ENCODE peak calls at places on chromosomes 12 and 14, in five cellular contexts. One of them, this sample, is unnamed.

GRCh38 chr12:27462851-27463250 is 16.3 kb downstream of the SMCO2 start:
- DNase-seq in A549: no peak
- DNase-seq in GM12878: no peak
- DNase-seq in K562: no peak
- DNase-seq in HepG2: no peak
- DNase-seq in this sample: no peak

GRCh38 chr12:117189725-117190209 is 503 bp downstream of the FBXO21 start:
- DNase-seq in A549: peak
- DNase-seq in GM12878: no peak
- DNase-seq in K562: peak
- DNase-seq in HepG2: peak
- DNase-seq in this sample: peak

GRCh38 chr12:31215521-31216232 is 110.3 kb downstream of the SINHCAF start:
- DNase-seq in A549: no peak
- DNase-seq in GM12878: no peak
- DNase-seq in K562: no peak
- DNase-seq in HepG2: no peak
- DNase-seq in this sample: no peak

GRCh38 chr14:79487632-79488031 is 723.7 kb downstream of the DIO2 start:
- DNase-seq in A549: no peak
- DNase-seq in GM12878: no peak
- DNase-seq in K562: no peak
- DNase-seq in HepG2: no peak
- DNase-seq in this sample: no peak

GRCh38 chr12:61355105-61355504 is 905.1 kb upstream of the USP15 start:
- DNase-seq in A549: no peak
- DNase-seq in GM12878: no peak
- DNase-seq in K562: no peak
- DNase-seq in HepG2: no peak
- DNase-seq in this sample: no peak

GRCh38 chr14:32657081-32657480 is 281.6 kb upstream of the NPAS3 start:
- DNase-seq in A549: peak
- DNase-seq in GM12878: peak
- DNase-seq in K562: no peak
- DNase-seq in HepG2: peak
- DNase-seq in this sample: no peak

GRCh38 chr14:56494167-56494566 is 85.4 kb upstream of the TMEM260 start:
- DNase-seq in A549: no peak
- DNase-seq in GM12878: no peak
- DNase-seq in K562: no peak
- DNase-seq in HepG2: no peak
- DNase-seq in this sample: no peak

GRCh38 chr14:89489796-89490506 is 72.9 kb upstream of the FOXN3 start:
- DNase-seq in A549: no peak
- DNase-seq in GM12878: no peak
- DNase-seq in K562: no peak
- DNase-seq in HepG2: no peak
- DNase-seq in this sample: no peak

GRCh38 chr14:52602131-52602530 is 49.5 kb downstream of the GPR137C start:
- DNase-seq in A549: no peak
- DNase-seq in GM12878: no peak
- DNase-seq in K562: no peak
- DNase-seq in HepG2: no peak
- DNase-seq in this sample: no peak

GRCh38 chr12:49979061-49979586 is 6.4 kb downstream of the AQP6 start:
- DNase-seq in A549: no peak
- DNase-seq in GM12878: no peak
- DNase-seq in K562: no peak
- DNase-seq in HepG2: no peak
- DNase-seq in this sample: no peak

GRCh38 chr12:79444089-79444488 is 246.7 kb downstream of the PAWR start:
- DNase-seq in A549: no peak
- DNase-seq in GM12878: no peak
- DNase-seq in K562: no peak
- DNase-seq in HepG2: no peak
- DNase-seq in this sample: no peak

GRCh38 chr12:107514887-107515445 is 170.6 kb upstream of the PWP1 start:
- DNase-seq in A549: peak
- DNase-seq in GM12878: no peak
- DNase-seq in K562: no peak
- DNase-seq in HepG2: peak
- DNase-seq in this sample: no peak

GRCh38 chr12:26233620-26234019 is 38.2 kb downstream of the SSPN start:
- DNase-seq in A549: no peak
- DNase-seq in GM12878: no peak
- DNase-seq in K562: no peak
- DNase-seq in HepG2: no peak
- DNase-seq in this sample: no peak

GRCh38 chr14:28772613-28773012 is 6.0 kb downstream of the FOXG1 start:
- DNase-seq in A549: no peak
- DNase-seq in GM12878: no peak
- DNase-seq in K562: no peak
- DNase-seq in HepG2: no peak
- DNase-seq in this sample: no peak

GRCh38 chr14:103728721-103729120 is 13.1 kb downstream of the ZFYVE21 start:
- DNase-seq in A549: no peak
- DNase-seq in GM12878: no peak
- DNase-seq in K562: no peak
- DNase-seq in HepG2: no peak
- DNase-seq in this sample: no peak

GRCh38 chr14:103730490-103731035 is 15.0 kb downstream of the ZFYVE21 start:
- DNase-seq in A549: no peak
- DNase-seq in GM12878: no peak
- DNase-seq in K562: peak
- DNase-seq in HepG2: no peak
- DNase-seq in this sample: no peak

GRCh38 chr14:103728141-103728540 is 12.5 kb downstream of the ZFYVE21 start:
- DNase-seq in A549: no peak
- DNase-seq in GM12878: no peak
- DNase-seq in K562: no peak
- DNase-seq in HepG2: no peak
- DNase-seq in this sample: no peak

GRCh38 chr14:103731481-103731880 is 15.9 kb downstream of the ZFYVE21 start:
- DNase-seq in A549: no peak
- DNase-seq in GM12878: no peak
- DNase-seq in K562: no peak
- DNase-seq in HepG2: no peak
- DNase-seq in this sample: no peak

DNA sequence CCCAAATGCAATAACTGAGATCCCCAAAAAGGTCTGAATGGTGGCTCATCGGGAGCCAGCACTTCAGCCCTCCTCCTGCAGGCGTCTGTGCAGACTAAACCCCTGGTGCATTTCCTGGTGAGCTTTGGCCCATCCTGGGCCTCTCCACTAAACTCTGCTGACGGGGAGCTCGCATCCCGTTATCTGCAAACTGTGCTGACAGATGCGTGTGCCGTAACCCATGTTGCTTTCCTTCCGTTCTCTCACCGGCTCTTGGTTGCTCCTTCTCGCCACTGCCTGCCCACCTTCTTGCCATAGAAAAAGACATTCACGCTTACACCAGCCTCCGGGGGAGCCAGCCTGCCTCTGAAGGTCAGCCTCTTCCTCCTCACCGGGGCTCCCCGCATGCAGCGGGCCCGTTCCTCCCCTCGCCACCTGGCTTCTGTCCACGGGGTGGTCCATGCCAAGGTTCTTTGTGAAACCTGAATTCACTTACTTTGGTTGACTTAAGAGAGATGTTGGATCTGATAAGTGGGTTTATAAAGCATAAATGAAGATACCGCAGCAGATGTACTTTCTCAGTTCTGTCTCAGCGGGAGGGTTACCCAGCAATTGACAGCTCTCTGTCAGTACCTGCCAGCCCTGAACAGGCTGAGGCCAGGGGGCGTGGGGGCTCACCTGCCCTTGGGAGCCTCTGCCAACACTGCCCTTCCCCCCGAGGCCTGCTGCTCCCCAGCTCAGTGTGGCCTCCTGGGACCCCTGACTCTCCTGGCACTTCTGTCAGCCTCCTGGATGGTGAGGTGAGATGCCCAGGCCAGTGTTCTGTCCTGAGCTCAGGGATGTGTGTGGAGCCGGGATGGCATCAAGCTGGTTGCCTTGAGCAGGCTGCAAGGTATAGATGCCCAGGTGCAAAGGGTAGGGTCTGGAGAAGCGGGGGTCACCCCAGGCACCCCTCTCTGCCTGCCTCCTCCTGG is 14.2 kb downstream of the ZFYVE21 start:
- DNase-seq in A549: no peak
- DNase-seq in GM12878: no peak
- DNase-seq in K562: no peak
- DNase-seq in HepG2: no peak
- DNase-seq in this sample: no peak
- TF ChIP-seq MAX in A549: no peak
- TF ChIP-seq MAX in GM12878: no peak
- TF ChIP-seq MAX in K562: no peak
- TF ChIP-seq MAX in HepG2: no peak
- TF ChIP-seq MAX in this sample: no peak

GRCh38 chr14:101636081-101636560 is 74.8 kb downstream of the DIO3 start:
- DNase-seq in A549: no peak
- DNase-seq in GM12878: peak
- DNase-seq in K562: no peak
- DNase-seq in HepG2: no peak
- DNase-seq in this sample: no peak
- TF ChIP-seq HDAC2 in A549: no peak
- TF ChIP-seq HDAC2 in GM12878: no peak
- TF ChIP-seq HDAC2 in K562: no peak
- TF ChIP-seq HDAC2 in HepG2: no peak
- TF ChIP-seq HDAC2 in this sample: no peak

DNA sequence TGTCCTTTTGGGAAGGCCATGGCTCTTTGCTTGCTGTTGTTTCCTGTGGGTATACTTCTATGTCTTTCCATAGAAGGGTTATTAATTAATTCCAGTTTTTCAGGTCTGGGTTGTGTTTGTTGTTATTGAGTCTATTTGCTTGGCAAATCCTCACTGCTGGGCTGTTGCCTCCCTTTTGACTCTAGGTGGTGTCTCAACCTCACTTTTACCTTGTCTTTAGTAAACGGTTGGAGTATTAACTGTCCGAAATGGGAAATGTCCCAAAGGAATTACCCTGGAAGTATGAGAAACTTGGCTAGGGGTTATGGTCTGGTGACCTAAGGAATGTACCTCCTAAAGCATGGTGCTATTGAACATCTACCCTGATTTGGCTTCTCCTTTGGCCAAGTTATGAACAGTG is 16.7 kb downstream of the PRH1 start:
- DNase-seq in A549: no peak
- DNase-seq in GM12878: no peak
- DNase-seq in K562: no peak
- DNase-seq in HepG2: peak
- DNase-seq in this sample: no peak
- TF ChIP-seq CTCF in A549: no peak
- TF ChIP-seq CTCF in GM12878: peak
- TF ChIP-seq CTCF in K562: no peak
- TF ChIP-seq CTCF in HepG2: peak
- TF ChIP-seq CTCF in this sample: peak

DNA sequence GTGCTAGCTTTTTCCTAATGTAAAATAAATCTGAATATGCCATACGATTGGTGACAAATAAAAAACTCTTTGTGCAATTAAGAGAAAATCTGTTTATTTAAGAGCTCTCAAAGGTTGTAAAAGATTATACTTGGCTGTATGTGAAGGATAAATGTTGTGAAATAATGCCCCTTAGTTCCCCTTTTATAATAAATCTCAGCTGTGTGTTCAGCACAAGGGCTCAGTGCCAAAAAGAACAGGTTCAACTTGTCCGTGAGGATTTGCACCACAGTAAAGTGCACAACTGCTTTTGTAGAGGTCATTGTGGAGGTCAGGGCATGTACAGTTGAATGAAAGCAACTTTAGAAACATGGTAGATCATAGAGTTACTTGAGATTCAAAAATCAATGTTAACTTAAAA is 118.6 kb downstream of the TRMT5 start:
- DNase-seq in A549: no peak
- DNase-seq in GM12878: no peak
- DNase-seq in K562: no peak
- DNase-seq in HepG2: no peak
- DNase-seq in this sample: no peak
- TF ChIP-seq MAX in A549: no peak
- TF ChIP-seq MAX in GM12878: no peak
- TF ChIP-seq MAX in K562: no peak
- TF ChIP-seq MAX in HepG2: no peak
- TF ChIP-seq MAX in this sample: no peak

GRCh38 chr12:10068634-10069033 is 30.2 kb downstream of the CLEC1A start:
- DNase-seq in A549: no peak
- DNase-seq in GM12878: no peak
- DNase-seq in K562: no peak
- DNase-seq in HepG2: no peak
- DNase-seq in this sample: no peak

GRCh38 chr12:10067259-10067658 is 31.5 kb downstream of the CLEC1A start:
- DNase-seq in A549: no peak
- DNase-seq in GM12878: no peak
- DNase-seq in K562: no peak
- DNase-seq in HepG2: no peak
- DNase-seq in this sample: no peak

GRCh38 chr12:10067942-10068341 is 30.8 kb downstream of the CLEC1A start:
- DNase-seq in A549: no peak
- DNase-seq in GM12878: no peak
- DNase-seq in K562: no peak
- DNase-seq in HepG2: no peak
- DNase-seq in this sample: no peak

GRCh38 chr12:10070380-10070779 is 28.4 kb downstream of the CLEC1A start:
- DNase-seq in A549: no peak
- DNase-seq in GM12878: no peak
- DNase-seq in K562: no peak
- DNase-seq in HepG2: no peak
- DNase-seq in this sample: no peak

GRCh38 chr12:10069099-10069498 is 29.7 kb downstream of the CLEC1A start:
- DNase-seq in A549: no peak
- DNase-seq in GM12878: no peak
- DNase-seq in K562: no peak
- DNase-seq in HepG2: no peak
- DNase-seq in this sample: no peak
- TF ChIP-seq HDAC2 in A549: no peak
- TF ChIP-seq HDAC2 in GM12878: no peak
- TF ChIP-seq HDAC2 in K562: no peak
- TF ChIP-seq HDAC2 in HepG2: no peak
- TF ChIP-seq HDAC2 in this sample: no peak

GRCh38 chr14:54003064-54003463 is 46.4 kb upstream of the BMP4 start:
- DNase-seq in A549: no peak
- DNase-seq in GM12878: no peak
- DNase-seq in K562: no peak
- DNase-seq in HepG2: peak
- DNase-seq in this sample: no peak
- TF ChIP-seq CTCF in A549: no peak
- TF ChIP-seq CTCF in GM12878: no peak
- TF ChIP-seq CTCF in K562: no peak
- TF ChIP-seq CTCF in HepG2: no peak
- TF ChIP-seq CTCF in this sample: no peak

GRCh38 chr14:100470523-100470897 is 116.7 kb downstream of the BEGAIN start:
- DNase-seq in A549: no peak
- DNase-seq in GM12878: no peak
- DNase-seq in K562: no peak
- DNase-seq in HepG2: no peak
- DNase-seq in this sample: no peak
- TF ChIP-seq MAX in A549: no peak
- TF ChIP-seq MAX in GM12878: no peak
- TF ChIP-seq MAX in K562: no peak
- TF ChIP-seq MAX in HepG2: no peak
- TF ChIP-seq MAX in this sample: no peak

This sample was measured in H1.